ENCODE peak calls at places on chromosome 7, in four cellular contexts. One of them, this sample, is unnamed.

GRCh38 chr7:44760034-44760580 is 11.5 kb downstream of the ZMIZ2 start:
- DNase-seq in foreskin fibroblast: no peak
- DNase-seq in fibroblast of lung: no peak
- DNase-seq in hepatocyte: no peak
- DNase-seq in this sample: no peak

GRCh38 chr7:151756076-151756731 is 120.7 kb downstream of the PRKAG2 start:
- DNase-seq in foreskin fibroblast: peak; percentile 56
- DNase-seq in fibroblast of lung: peak; percentile 71
- DNase-seq in hepatocyte: no peak
- DNase-seq in this sample: peak; percentile 32

GRCh38 chr7:151884276-151885201 is 7.6 kb upstream of the PRKAG2 start:
- DNase-seq in foreskin fibroblast: no peak
- DNase-seq in fibroblast of lung: no peak
- DNase-seq in hepatocyte: no peak
- DNase-seq in this sample: peak; percentile 58

GRCh38 chr7:46079421-46079820 is 158.3 kb upstream of the IGFBP3 start:
- DNase-seq in foreskin fibroblast: no peak
- DNase-seq in fibroblast of lung: no peak
- DNase-seq in hepatocyte: no peak
- DNase-seq in this sample: no peak

GRCh38 chr7:134420509-134421125 is 38.3 kb downstream of the AKR1B1 start:
- DNase-seq in hepatocyte: peak; percentile 74
- DNase-seq in foreskin fibroblast: peak; percentile 81
- DNase-seq in fibroblast of lung: peak; percentile 40
- DNase-seq in this sample: peak; percentile 28

GRCh38 chr7:46539892-46540483 is 618.9 kb upstream of the IGFBP3 start:
- DNase-seq in foreskin fibroblast: no peak
- DNase-seq in hepatocyte: no peak
- DNase-seq in fibroblast of lung: no peak
- DNase-seq in this sample: no peak

GRCh38 chr7:106610996-106611886 is 49.7 kb downstream of the CCDC71L start:
- DNase-seq in foreskin fibroblast: peak; percentile 51
- DNase-seq in fibroblast of lung: peak; percentile 57
- DNase-seq in hepatocyte: no peak
- DNase-seq in this sample: peak; percentile 41

GRCh38 chr7:118836933-118837332 is 612.4 kb downstream of the ANKRD7 start:
- DNase-seq in fibroblast of lung: no peak
- DNase-seq in foreskin fibroblast: no peak
- DNase-seq in hepatocyte: no peak
- DNase-seq in this sample: peak; percentile 78

GRCh38 chr7:66859794-66860645 is 61.0 kb upstream of the TMEM248 start:
- DNase-seq in fibroblast of lung: peak; percentile 12
- DNase-seq in foreskin fibroblast: no peak
- DNase-seq in hepatocyte: no peak
- DNase-seq in this sample: no peak

GRCh38 chr7:91135703-91136102 is 128.5 kb upstream of the FZD1 start:
- DNase-seq in hepatocyte: no peak
- DNase-seq in foreskin fibroblast: no peak
- DNase-seq in fibroblast of lung: no peak
- DNase-seq in this sample: no peak

GRCh38 chr7:134477954-134478353 is 19.1 kb upstream of the AKR1B1 start:
- DNase-seq in hepatocyte: no peak
- DNase-seq in foreskin fibroblast: peak; percentile 54
- DNase-seq in fibroblast of lung: peak; percentile 57
- DNase-seq in this sample: no peak

GRCh38 chr7:85522070-85522469 is 335.2 kb upstream of the SEMA3D start:
- DNase-seq in hepatocyte: no peak
- DNase-seq in foreskin fibroblast: no peak
- DNase-seq in fibroblast of lung: no peak
- DNase-seq in this sample: no peak

GRCh38 chr7:46653848-46654247 is 732.8 kb upstream of the IGFBP3 start:
- DNase-seq in fibroblast of lung: no peak
- DNase-seq in foreskin fibroblast: no peak
- DNase-seq in hepatocyte: no peak
- DNase-seq in this sample: no peak

GRCh38 chr7:151459726-151460473 is 20.0 kb upstream of the CRYGN start:
- DNase-seq in foreskin fibroblast: peak; percentile 95
- DNase-seq in hepatocyte: peak; percentile 91
- DNase-seq in fibroblast of lung: peak; percentile 85
- DNase-seq in this sample: no peak

GRCh38 chr7:104967088-104967487 is 46.9 kb upstream of the KMT2E start:
- DNase-seq in fibroblast of lung: no peak
- DNase-seq in foreskin fibroblast: peak; percentile 70
- DNase-seq in hepatocyte: no peak
- DNase-seq in this sample: no peak

GRCh38 chr7:30804078-30804661 is 33.0 kb downstream of the MINDY4 start:
- DNase-seq in hepatocyte: no peak
- DNase-seq in fibroblast of lung: peak; percentile 96
- DNase-seq in foreskin fibroblast: peak; percentile 92
- DNase-seq in this sample: no peak

GRCh38 chr7:4017081-4017480 is 665.0 kb upstream of the FOXK1 start:
- DNase-seq in foreskin fibroblast: no peak
- DNase-seq in fibroblast of lung: no peak
- DNase-seq in hepatocyte: no peak
- DNase-seq in this sample: no peak

GRCh38 chr7:50857804-50858203 is 75.1 kb upstream of the GRB10 start:
- DNase-seq in fibroblast of lung: no peak
- DNase-seq in foreskin fibroblast: peak; percentile 32
- DNase-seq in hepatocyte: no peak
- DNase-seq in this sample: no peak

GRCh38 chr7:80662252-80662651 is 23.8 kb downstream of the CD36 start:
- DNase-seq in fibroblast of lung: no peak
- DNase-seq in hepatocyte: no peak
- DNase-seq in foreskin fibroblast: no peak
- DNase-seq in this sample: no peak

GRCh38 chr7:1593091-1593866 is 23.4 kb upstream of the PSMG3 start:
- DNase-seq in fibroblast of lung: no peak
- DNase-seq in foreskin fibroblast: no peak
- DNase-seq in hepatocyte: no peak
- DNase-seq in this sample: peak; percentile 21

GRCh38 chr7:84384417-84384816 is 189.8 kb upstream of the SEMA3A start:
- DNase-seq in foreskin fibroblast: peak; percentile 27
- DNase-seq in fibroblast of lung: peak; percentile 8
- DNase-seq in hepatocyte: no peak
- DNase-seq in this sample: no peak

GRCh38 chr7:102469972-102470825 is 5.4 kb downstream of the LRWD1 start:
- DNase-seq in hepatocyte: no peak
- DNase-seq in fibroblast of lung: no peak
- DNase-seq in foreskin fibroblast: no peak
- DNase-seq in this sample: no peak

GRCh38 chr7:108059526-108059925 is 56.6 kb upstream of the LAMB1 start:
- DNase-seq in hepatocyte: no peak
- DNase-seq in fibroblast of lung: no peak
- DNase-seq in foreskin fibroblast: peak; percentile 28
- DNase-seq in this sample: no peak

GRCh38 chr7:145212050-145212449 is 376.2 kb upstream of the TPK1 start:
- DNase-seq in hepatocyte: no peak
- DNase-seq in foreskin fibroblast: no peak
- DNase-seq in fibroblast of lung: no peak
- DNase-seq in this sample: no peak

GRCh38 chr7:141275350-141275749 is 201.5 kb downstream of the TMEM178B start:
- DNase-seq in foreskin fibroblast: no peak
- DNase-seq in fibroblast of lung: no peak
- DNase-seq in hepatocyte: no peak
- DNase-seq in this sample: no peak

GRCh38 chr7:85695041-85695990 is 508.5 kb upstream of the SEMA3D start:
- DNase-seq in foreskin fibroblast: peak; percentile 70
- DNase-seq in hepatocyte: peak; percentile 16
- DNase-seq in fibroblast of lung: peak; percentile 28
- DNase-seq in this sample: no peak

GRCh38 chr7:298375-298702 is 8.4 kb downstream of the FOXL3 start:
- DNase-seq in hepatocyte: no peak
- DNase-seq in foreskin fibroblast: no peak
- DNase-seq in fibroblast of lung: no peak
- DNase-seq in this sample: no peak

DNA sequence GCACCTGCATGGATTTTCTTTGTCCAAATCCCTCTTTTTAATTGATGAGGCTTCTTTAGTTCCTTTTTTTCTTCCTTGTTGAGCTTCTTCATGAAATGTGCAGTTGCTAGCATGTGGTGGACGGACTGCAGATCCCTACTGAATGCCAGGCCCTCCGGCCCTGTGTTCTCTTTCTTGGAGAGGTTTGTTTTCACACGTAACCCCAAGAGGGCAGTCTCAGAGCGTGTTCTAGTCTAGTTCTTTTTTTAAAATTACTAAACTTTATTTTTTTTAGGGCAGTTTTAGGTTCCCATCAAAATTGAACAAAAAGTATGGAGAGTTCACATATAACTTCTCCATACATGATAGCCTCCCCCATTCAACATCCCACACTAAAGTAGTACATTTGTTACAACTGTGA is 190.0 kb downstream of the CFTR start:
- DNase-seq in hepatocyte: no peak
- DNase-seq in fibroblast of lung: no peak
- DNase-seq in foreskin fibroblast: peak; percentile 11
- DNase-seq in this sample: no peak
- TF ChIP-seq CTCF in hepatocyte: peak; percentile 38
- TF ChIP-seq CTCF in fibroblast of lung: no peak
- TF ChIP-seq CTCF in foreskin fibroblast: no peak
- TF ChIP-seq CTCF in this sample: no peak

DNA sequence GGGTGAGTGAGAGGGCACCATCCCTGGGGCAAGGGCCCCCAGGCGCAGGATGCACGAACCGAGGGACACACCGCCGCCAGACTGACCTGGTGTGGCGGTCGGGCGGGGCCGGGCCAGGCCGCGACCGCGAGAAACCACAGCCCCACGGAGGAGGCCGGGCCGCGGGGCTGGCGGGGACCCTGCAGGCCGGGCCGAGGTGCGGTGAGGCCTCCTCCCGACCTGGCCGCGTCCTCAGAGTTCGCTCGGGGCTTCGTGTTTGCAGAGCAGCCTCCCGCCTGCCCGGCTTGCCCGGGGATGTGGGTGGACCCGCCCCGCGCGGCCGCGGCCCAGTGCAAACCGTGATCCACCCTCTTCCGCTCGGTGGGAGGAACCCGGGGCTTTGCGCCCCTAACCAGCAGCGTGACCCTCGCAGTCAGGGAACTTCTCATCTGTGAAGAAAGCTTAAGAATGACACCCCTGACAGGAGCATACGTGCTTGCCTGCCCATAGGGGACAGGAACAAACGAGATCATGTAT is 20.6 kb upstream of the HOXA13 start:
- DNase-seq in fibroblast of lung: no peak
- DNase-seq in hepatocyte: no peak
- DNase-seq in foreskin fibroblast: no peak
- DNase-seq in this sample: no peak
- H3K4me3 ChIP-seq in fibroblast of lung: no peak overlapping the region
- H3K4me3 ChIP-seq in hepatocyte: no peak overlapping the region
- H3K4me3 ChIP-seq in foreskin fibroblast: no peak overlapping the region
- H3K4me3 ChIP-seq in this sample: no peak overlapping the region

GRCh38 chr7:144011458-144012230 is 11.5 kb downstream of the OR6B1 start:
- DNase-seq in fibroblast of lung: no peak
- DNase-seq in hepatocyte: no peak
- DNase-seq in foreskin fibroblast: peak; percentile 16
- DNase-seq in this sample: no peak
- TF ChIP-seq CTCF in fibroblast of lung: peak; percentile 37
- TF ChIP-seq CTCF in hepatocyte: no peak
- TF ChIP-seq CTCF in foreskin fibroblast: peak; percentile 34
- TF ChIP-seq CTCF in this sample: no peak

GRCh38 chr7:41134873-41135250 is 568.0 kb downstream of the INHBA start:
- DNase-seq in hepatocyte: no peak
- DNase-seq in foreskin fibroblast: no peak
- DNase-seq in fibroblast of lung: no peak
- DNase-seq in this sample: no peak

GRCh38 chr7:41134242-41134872 is 568.5 kb downstream of the INHBA start:
- DNase-seq in fibroblast of lung: peak; percentile 62
- DNase-seq in hepatocyte: no peak
- DNase-seq in foreskin fibroblast: peak; percentile 64
- DNase-seq in this sample: peak; percentile 80

GRCh38 chr7:41135511-41135910 is 567.4 kb downstream of the INHBA start:
- DNase-seq in foreskin fibroblast: no peak
- DNase-seq in fibroblast of lung: no peak
- DNase-seq in hepatocyte: no peak
- DNase-seq in this sample: no peak

GRCh38 chr7:41131956-41132355 is 570.9 kb downstream of the INHBA start:
- DNase-seq in foreskin fibroblast: no peak
- DNase-seq in fibroblast of lung: no peak
- DNase-seq in hepatocyte: no peak
- DNase-seq in this sample: peak; percentile 21

DNA sequence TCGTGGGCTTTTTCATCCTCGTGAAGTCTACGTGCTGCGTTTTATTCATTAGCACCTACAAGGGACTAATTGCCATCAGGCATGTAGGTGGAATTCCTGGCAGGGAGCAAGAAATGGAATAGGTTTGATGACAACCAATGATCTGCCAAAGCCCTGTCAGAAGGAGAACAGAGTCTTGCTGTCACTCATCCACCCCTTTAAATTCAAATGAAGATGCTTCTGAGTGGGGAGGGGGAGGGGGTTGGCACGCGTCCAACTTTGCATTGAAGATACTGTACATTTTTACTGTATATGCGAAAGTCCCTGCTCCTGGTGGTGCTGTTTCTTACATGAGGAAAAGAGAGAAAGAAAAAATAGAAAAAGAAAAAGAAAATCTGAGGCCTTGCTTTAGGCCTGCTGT is 569.2 kb downstream of the INHBA start:
- DNase-seq in hepatocyte: no peak
- DNase-seq in fibroblast of lung: no peak
- DNase-seq in foreskin fibroblast: no peak
- DNase-seq in this sample: peak; percentile 40
- H3K4me3 ChIP-seq in hepatocyte: no peak overlapping the region
- H3K4me3 ChIP-seq in fibroblast of lung: no peak overlapping the region
- H3K4me3 ChIP-seq in foreskin fibroblast: no peak overlapping the region
- H3K4me3 ChIP-seq in this sample: no peak overlapping the region

GRCh38 chr7:129338450-129338849 is 95.8 kb upstream of the STRIP2 start:
- DNase-seq in foreskin fibroblast: no peak
- DNase-seq in fibroblast of lung: no peak
- DNase-seq in hepatocyte: no peak
- DNase-seq in this sample: no peak

GRCh38 chr7:129341838-129342806 is 92.1 kb upstream of the STRIP2 start:
- DNase-seq in fibroblast of lung: no peak
- DNase-seq in hepatocyte: peak; percentile 6
- DNase-seq in foreskin fibroblast: no peak
- DNase-seq in this sample: no peak

GRCh38 chr7:129341212-129341611 is 93.0 kb upstream of the STRIP2 start:
- DNase-seq in hepatocyte: no peak
- DNase-seq in fibroblast of lung: no peak
- DNase-seq in foreskin fibroblast: no peak
- DNase-seq in this sample: no peak

GRCh38 chr7:129347330-129347729 is 86.9 kb upstream of the STRIP2 start:
- DNase-seq in fibroblast of lung: no peak
- DNase-seq in hepatocyte: no peak
- DNase-seq in foreskin fibroblast: no peak
- DNase-seq in this sample: no peak

GRCh38 chr7:129343099-129343700 is 91.0 kb upstream of the STRIP2 start:
- DNase-seq in hepatocyte: peak; percentile 57
- DNase-seq in foreskin fibroblast: peak; percentile 76
- DNase-seq in fibroblast of lung: peak; percentile 39
- DNase-seq in this sample: peak; percentile 68
- TF ChIP-seq CTCF in hepatocyte: peak; percentile 80
- TF ChIP-seq CTCF in foreskin fibroblast: peak; percentile 70
- TF ChIP-seq CTCF in fibroblast of lung: peak; percentile 61
- TF ChIP-seq CTCF in this sample: peak; percentile 57

GRCh38 chr7:100561491-100562194 is 12.1 kb downstream of the SAP25 start:
- DNase-seq in foreskin fibroblast: no peak
- DNase-seq in hepatocyte: no peak
- DNase-seq in fibroblast of lung: no peak
- DNase-seq in this sample: no peak
- H3K4me3 ChIP-seq in foreskin fibroblast: no peak overlapping the region
- H3K4me3 ChIP-seq in hepatocyte: no peak overlapping the region
- H3K4me3 ChIP-seq in fibroblast of lung: no peak overlapping the region
- H3K4me3 ChIP-seq in this sample: no peak overlapping the region

This sample was measured in GM12865.